ENCODE peak calls at places on chromosomes 12 and 14, in eight cellular contexts. H is mucosa of descending colon; W is Calu3; P is stimulated activated CD4-positive, alpha-beta T cell treated with anti-CD3 and anti-CD28 coated beads, Interleukin-4, amount 100 ng/mL, for 1 hour; Y is ovary; E is stimulated activated CD8-positive, alpha-beta memory T cell treated with anti-CD3 and anti-CD28 coated beads, Interleukin-15, amount 100 ng/mL, for 48 hours; X is HFFc6; F is glutamatergic neuron. L is an unnamed sample.

GRCh38 chr14:21092147-21093011 is 6.1 kb downstream of the ZNF219 start:
- DNase-seq in Y (peak), X (peak), E (peak), P (peak), H (peak), W (peak), F (peak), L (peak)

GRCh38 chr12:20369164-20370000 is 1.0 kb downstream of the PDE3A start:
- DNase-seq in E (no peak), W (peak), F (peak), X (no peak), Y (peak), P (no peak), H (peak), L (peak)

GRCh38 chr12:89134213-89134770 is 218.0 kb downstream of the DUSP6 start:
- DNase-seq in Y (no peak), F (no peak), E (no peak), W (peak), X (no peak), H (peak), P (no peak), L (no peak)

GRCh38 chr12:79885956-79886490 is 48.9 kb downstream of the PPP1R12A start:
- DNase-seq in Y (no peak), E (no peak), H (no peak), F (no peak), W (no peak), P (no peak), X (no peak), L (no peak)

GRCh38 chr14:94048676-94049624 is 22.8 kb downstream of the OTUB2 start:
- DNase-seq in W (no peak), H (no peak), E (no peak), Y (peak), P (no peak), F (no peak), X (no peak), L (no peak)

GRCh38 chr12:56150563-56150962 is 1.8 kb upstream of the MYL6B start:
- DNase-seq in F (no peak), E (no peak), Y (no peak), X (peak), W (no peak), P (no peak), H (no peak), L (no peak)

GRCh38 chr12:93894391-93895095 is 217.4 kb downstream of the CRADD start:
- DNase-seq in H (peak), Y (peak), W (no peak), E (no peak), F (peak), P (no peak), X (no peak), L (no peak)

GRCh38 chr12:58814036-58814435 is 106.3 kb downstream of the LRIG3 start:
- DNase-seq in W (no peak), X (peak), E (no peak), H (no peak), Y (no peak), F (no peak), P (no peak), L (no peak)

GRCh38 chr12:88633312-88633711 is 53.0 kb upstream of the KITLG start:
- DNase-seq in E (no peak), Y (no peak), X (peak), F (no peak), H (no peak), P (no peak), W (no peak), L (no peak)

GRCh38 chr14:23162800-23163199 is 20.7 kb downstream of the SLC7A8 start:
- DNase-seq in W (no peak), E (no peak), F (no peak), P (no peak), X (no peak), H (no peak), Y (no peak), L (no peak)

GRCh38 chr12:26451763-26452162 is 256.4 kb downstream of the SSPN start:
- DNase-seq in P (no peak), F (no peak), X (no peak), H (no peak), Y (no peak), E (no peak), W (no peak), L (no peak)

GRCh38 chr12:31729728-31730127 is 907 bp upstream of the AMN1 start:
- DNase-seq in W (no peak), X (no peak), E (no peak), P (no peak), H (no peak), F (no peak), Y (no peak), L (no peak)

GRCh38 chr12:110688446-110689001 is 391 bp downstream of the HVCN1 start:
- DNase-seq in F (peak), W (no peak), E (no peak), X (no peak), H (no peak), P (no peak), Y (no peak), L (no peak)

GRCh38 chr12:7395950-7396349 is 48.0 kb downstream of the CD163L1 start:
- DNase-seq in E (no peak), H (no peak), Y (no peak), X (peak), F (no peak), W (no peak), P (no peak), L (no peak)

GRCh38 chr12:113727651-113728061 is 238.5 kb downstream of the RBM19 start:
- DNase-seq in F (no peak), W (no peak), E (no peak), P (no peak), Y (no peak), H (no peak), X (peak), L (no peak)

GRCh38 chr12:65695077-65695865 is 129.0 kb upstream of the HMGA2 start:
- DNase-seq in P (no peak), E (no peak), X (peak), Y (no peak), W (peak), F (no peak), H (peak), L (no peak)

GRCh38 chr14:20632448-20632830 is 9.1 kb downstream of the OR6S1 start:
- DNase-seq in X (no peak), F (peak), Y (no peak), W (peak), P (no peak), H (no peak), E (no peak), L (no peak)

GRCh38 chr14:104419865-104420458 is 159.6 kb upstream of the C14orf180 start:
- DNase-seq in X (no peak), F (no peak), W (no peak), H (no peak), E (no peak), P (no peak), Y (no peak), L (no peak)

GRCh38 chr14:90663680-90664079 is 152.6 kb downstream of the TTC7B start:
- DNase-seq in F (no peak), X (no peak), E (no peak), H (no peak), W (no peak), Y (no peak), P (no peak), L (no peak)

GRCh38 chr12:109074866-109075265 is 18.4 kb downstream of the ALKBH2 start:
- DNase-seq in W (no peak), P (no peak), E (no peak), H (no peak), Y (no peak), F (no peak), X (no peak), L (no peak)

GRCh38 chr12:117020536-117021220 is 78.5 kb downstream of the TESC start:
- DNase-seq in Y (no peak), X (no peak), H (no peak), W (no peak), P (no peak), F (no peak), E (no peak), L (no peak)

GRCh38 chr14:68395585-68395984 is 397.3 kb downstream of the ZFP36L1 start:
- DNase-seq in Y (peak), E (no peak), X (peak), F (no peak), H (no peak), W (no peak), P (no peak), L (no peak)

GRCh38 chr14:80049055-80049454 is 162.2 kb downstream of the DIO2 start:
- DNase-seq in X (no peak), P (no peak), Y (no peak), F (no peak), E (no peak), H (no peak), W (no peak), L (no peak)

GRCh38 chr12:102026728-102027127 is 35.1 kb downstream of the WASHC3 start:
- DNase-seq in Y (no peak), X (no peak), E (no peak), P (no peak), F (no peak), H (no peak), W (no peak), L (no peak)

L was measured in Peyer's patch.